ENCODE peak calls at places on chromosomes 4 and X, in six cellular contexts. One of them, this sample, is unnamed.

GRCh38 chrX:119406739-119407138 is 7.6 kb downstream of the SLC25A43 start:
- DNase-seq in IMR-90: peak
- DNase-seq in thyroid gland: no peak
- DNase-seq in thoracic aorta: no peak
- DNase-seq in psoas muscle: no peak
- DNase-seq in spleen: no peak
- DNase-seq in this sample: no peak

GRCh38 chr4:47631161-47631560 is 146.1 kb downstream of the ATP10D start:
- DNase-seq in thyroid gland: no peak
- DNase-seq in psoas muscle: no peak
- DNase-seq in IMR-90: no peak
- DNase-seq in thoracic aorta: no peak
- DNase-seq in spleen: no peak
- DNase-seq in this sample: no peak

GRCh38 chr4:120299631-120300030 is 233.0 kb upstream of the MAD2L1 start:
- DNase-seq in IMR-90: no peak
- DNase-seq in psoas muscle: no peak
- DNase-seq in thyroid gland: no peak
- DNase-seq in spleen: no peak
- DNase-seq in thoracic aorta: no peak
- DNase-seq in this sample: no peak

GRCh38 chr4:25484243-25484721 is 107.2 kb downstream of the ANAPC4 start:
- DNase-seq in IMR-90: no peak
- DNase-seq in thyroid gland: no peak
- DNase-seq in thoracic aorta: no peak
- DNase-seq in psoas muscle: no peak
- DNase-seq in spleen: no peak
- DNase-seq in this sample: no peak

GRCh38 chrX:118049713-118050112 is 66.9 kb downstream of the KLHL13 start:
- DNase-seq in spleen: no peak
- DNase-seq in thoracic aorta: no peak
- DNase-seq in IMR-90: no peak
- DNase-seq in psoas muscle: no peak
- DNase-seq in thyroid gland: no peak
- DNase-seq in this sample: no peak

GRCh38 chr4:124753941-124754581 is 41.5 kb upstream of the ANKRD50 start:
- DNase-seq in spleen: no peak
- DNase-seq in psoas muscle: no peak
- DNase-seq in thoracic aorta: no peak
- DNase-seq in IMR-90: peak
- DNase-seq in thyroid gland: peak
- DNase-seq in this sample: no peak

GRCh38 chr4:106325800-106326199 is 9.4 kb downstream of the AIMP1 start:
- DNase-seq in IMR-90: no peak
- DNase-seq in psoas muscle: no peak
- DNase-seq in thyroid gland: no peak
- DNase-seq in spleen: no peak
- DNase-seq in thoracic aorta: no peak
- DNase-seq in this sample: no peak

GRCh38 chr4:172989984-172990711 is 178.5 kb upstream of the GALNT7 start:
- DNase-seq in spleen: no peak
- DNase-seq in thoracic aorta: no peak
- DNase-seq in psoas muscle: no peak
- DNase-seq in thyroid gland: no peak
- DNase-seq in IMR-90: no peak
- DNase-seq in this sample: no peak

GRCh38 chrX:151970661-151971060 is 3.8 kb downstream of the GABRE start:
- DNase-seq in thoracic aorta: peak
- DNase-seq in thyroid gland: peak
- DNase-seq in psoas muscle: peak
- DNase-seq in spleen: no peak
- DNase-seq in IMR-90: peak
- DNase-seq in this sample: no peak

GRCh38 chr4:156294577-156294976 is 340.9 kb upstream of the CTSO start:
- DNase-seq in psoas muscle: no peak
- DNase-seq in IMR-90: peak
- DNase-seq in thyroid gland: no peak
- DNase-seq in spleen: no peak
- DNase-seq in thoracic aorta: no peak
- DNase-seq in this sample: no peak

GRCh38 chr4:15695764-15696163 is 7.1 kb upstream of the BST1 start:
- DNase-seq in thoracic aorta: no peak
- DNase-seq in IMR-90: no peak
- DNase-seq in psoas muscle: no peak
- DNase-seq in spleen: no peak
- DNase-seq in thyroid gland: no peak
- DNase-seq in this sample: no peak

GRCh38 chr4:177802665-177803064 is 360.4 kb upstream of the AGA start:
- DNase-seq in thyroid gland: no peak
- DNase-seq in thoracic aorta: no peak
- DNase-seq in spleen: no peak
- DNase-seq in psoas muscle: no peak
- DNase-seq in IMR-90: peak
- DNase-seq in this sample: no peak

GRCh38 chr4:66750273-66750672 is 795.0 kb downstream of the CENPC start:
- DNase-seq in thoracic aorta: no peak
- DNase-seq in spleen: no peak
- DNase-seq in IMR-90: no peak
- DNase-seq in thyroid gland: no peak
- DNase-seq in psoas muscle: no peak
- DNase-seq in this sample: no peak

GRCh38 chrX:16212436-16212835 is 45.2 kb downstream of the MAGEB17 start:
- DNase-seq in psoas muscle: no peak
- DNase-seq in thoracic aorta: no peak
- DNase-seq in thyroid gland: no peak
- DNase-seq in spleen: no peak
- DNase-seq in IMR-90: peak
- DNase-seq in this sample: no peak

GRCh38 chr4:140996757-140997156 is 136.5 kb downstream of the RNF150 start:
- DNase-seq in thyroid gland: no peak
- DNase-seq in psoas muscle: no peak
- DNase-seq in spleen: no peak
- DNase-seq in IMR-90: peak
- DNase-seq in thoracic aorta: no peak
- DNase-seq in this sample: no peak

GRCh38 chrX:109040057-109040456 is 303.7 kb upstream of the IRS4 start:
- DNase-seq in psoas muscle: no peak
- DNase-seq in spleen: no peak
- DNase-seq in IMR-90: no peak
- DNase-seq in thoracic aorta: no peak
- DNase-seq in thyroid gland: no peak
- DNase-seq in this sample: no peak

GRCh38 chrX:51834076-51834475 is 59.3 kb upstream of the MAGED1 start:
- DNase-seq in thyroid gland: no peak
- DNase-seq in IMR-90: no peak
- DNase-seq in spleen: no peak
- DNase-seq in thoracic aorta: no peak
- DNase-seq in psoas muscle: no peak
- DNase-seq in this sample: no peak

GRCh38 chr4:8914461-8915171 is 43.0 kb upstream of the HMX1 start:
- DNase-seq in psoas muscle: peak
- DNase-seq in spleen: peak
- DNase-seq in thyroid gland: no peak
- DNase-seq in IMR-90: no peak
- DNase-seq in thoracic aorta: no peak
- DNase-seq in this sample: no peak

GRCh38 chr4:124262211-124263179 is 450.0 kb downstream of the ANKRD50 start:
- DNase-seq in thyroid gland: peak
- DNase-seq in IMR-90: peak
- DNase-seq in psoas muscle: no peak
- DNase-seq in spleen: no peak
- DNase-seq in thoracic aorta: peak
- DNase-seq in this sample: peak

GRCh38 chr4:121789470-121789869 is 11.7 kb upstream of the EXOSC9 start:
- DNase-seq in spleen: no peak
- DNase-seq in thyroid gland: no peak
- DNase-seq in IMR-90: peak
- DNase-seq in thoracic aorta: no peak
- DNase-seq in psoas muscle: no peak
- DNase-seq in this sample: no peak

GRCh38 chr4:180169394-180169793 is 2073.8 kb upstream of the TENM3 start:
- DNase-seq in psoas muscle: no peak
- DNase-seq in spleen: no peak
- DNase-seq in thoracic aorta: no peak
- DNase-seq in IMR-90: no peak
- DNase-seq in thyroid gland: no peak
- DNase-seq in this sample: no peak

GRCh38 chrX:103396186-103396585 is 19.8 kb downstream of the BEX3 start:
- DNase-seq in thyroid gland: no peak
- DNase-seq in spleen: no peak
- DNase-seq in thoracic aorta: no peak
- DNase-seq in psoas muscle: no peak
- DNase-seq in IMR-90: peak
- DNase-seq in this sample: no peak

GRCh38 chrX:19544693-19545305 is 29.5 kb upstream of the MAP3K15 start:
- DNase-seq in psoas muscle: no peak
- DNase-seq in spleen: no peak
- DNase-seq in IMR-90: peak
- DNase-seq in thyroid gland: peak
- DNase-seq in thoracic aorta: no peak
- DNase-seq in this sample: no peak

GRCh38 chrX:46367491-46367890 is 177.7 kb downstream of the ZNF674 start:
- DNase-seq in thyroid gland: no peak
- DNase-seq in thoracic aorta: no peak
- DNase-seq in spleen: no peak
- DNase-seq in IMR-90: no peak
- DNase-seq in psoas muscle: no peak
- DNase-seq in this sample: no peak

GRCh38 chr4:165766976-165767375 is 106.1 kb upstream of the TLL1 start:
- DNase-seq in IMR-90: no peak
- DNase-seq in thyroid gland: no peak
- DNase-seq in psoas muscle: no peak
- DNase-seq in thoracic aorta: no peak
- DNase-seq in spleen: no peak
- DNase-seq in this sample: no peak

GRCh38 chrX:24520472-24520871 is 55.4 kb downstream of the PDK3 start:
- DNase-seq in IMR-90: no peak
- DNase-seq in psoas muscle: no peak
- DNase-seq in thyroid gland: no peak
- DNase-seq in spleen: no peak
- DNase-seq in thoracic aorta: no peak
- DNase-seq in this sample: no peak

GRCh38 chrX:7069556-7069955 is 78.0 kb upstream of the STS start:
- DNase-seq in IMR-90: no peak
- DNase-seq in thyroid gland: no peak
- DNase-seq in thoracic aorta: no peak
- DNase-seq in spleen: no peak
- DNase-seq in psoas muscle: no peak
- DNase-seq in this sample: no peak

GRCh38 chrX:132393992-132394391 is 94.8 kb downstream of the MBNL3 start:
- DNase-seq in thoracic aorta: no peak
- DNase-seq in thyroid gland: peak
- DNase-seq in psoas muscle: no peak
- DNase-seq in IMR-90: no peak
- DNase-seq in spleen: no peak
- DNase-seq in this sample: no peak

GRCh38 chrX:95071621-95072020 is 1397.6 kb downstream of the FAM133A start:
- DNase-seq in thoracic aorta: no peak
- DNase-seq in spleen: no peak
- DNase-seq in psoas muscle: no peak
- DNase-seq in IMR-90: peak
- DNase-seq in thyroid gland: no peak
- DNase-seq in this sample: no peak

GRCh38 chrX:84046403-84046984 is 141.5 kb downstream of the RPS6KA6 start:
- DNase-seq in thyroid gland: peak
- DNase-seq in IMR-90: peak
- DNase-seq in thoracic aorta: no peak
- DNase-seq in spleen: no peak
- DNase-seq in psoas muscle: no peak
- DNase-seq in this sample: no peak

GRCh38 chr4:23874536-23874901 is 15.3 kb downstream of the PPARGC1A start:
- DNase-seq in thoracic aorta: no peak
- DNase-seq in psoas muscle: no peak
- DNase-seq in spleen: no peak
- DNase-seq in thyroid gland: no peak
- DNase-seq in IMR-90: no peak
- DNase-seq in this sample: no peak
- H3K27ac ChIP-seq in thoracic aorta: no peak
- H3K27ac ChIP-seq in psoas muscle: peak
- H3K27ac ChIP-seq in spleen: no peak
- H3K27ac ChIP-seq in thyroid gland: no peak
- H3K27ac ChIP-seq in IMR-90: no peak
- H3K27ac ChIP-seq in this sample: no peak

DNA sequence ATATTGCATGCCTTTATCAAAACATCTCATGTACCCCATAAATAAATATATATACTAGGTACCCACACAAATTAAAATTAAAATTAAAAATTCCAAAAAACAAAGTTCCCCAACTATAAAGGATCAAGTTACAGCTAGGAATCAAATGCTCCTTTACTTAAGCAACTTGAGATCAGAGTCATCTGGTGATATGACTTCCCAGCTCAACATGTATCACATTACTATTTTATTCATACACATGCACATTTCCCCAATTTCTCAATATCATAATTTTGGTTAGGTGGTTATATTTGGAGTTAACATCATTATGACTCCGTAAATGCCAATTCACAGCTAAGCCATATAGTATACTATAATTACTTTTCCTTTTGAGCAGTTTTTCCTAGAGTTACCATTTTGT is 60.9 kb downstream of the CLOCK start:
- DNase-seq in psoas muscle: no peak
- DNase-seq in IMR-90: peak
- DNase-seq in spleen: no peak
- DNase-seq in thoracic aorta: no peak
- DNase-seq in thyroid gland: no peak
- DNase-seq in this sample: no peak
- H3K27ac ChIP-seq in psoas muscle: no peak
- H3K27ac ChIP-seq in IMR-90: no peak
- H3K27ac ChIP-seq in spleen: no peak
- H3K27ac ChIP-seq in thoracic aorta: no peak
- H3K27ac ChIP-seq in thyroid gland: no peak
- H3K27ac ChIP-seq in this sample: no peak

DNA sequence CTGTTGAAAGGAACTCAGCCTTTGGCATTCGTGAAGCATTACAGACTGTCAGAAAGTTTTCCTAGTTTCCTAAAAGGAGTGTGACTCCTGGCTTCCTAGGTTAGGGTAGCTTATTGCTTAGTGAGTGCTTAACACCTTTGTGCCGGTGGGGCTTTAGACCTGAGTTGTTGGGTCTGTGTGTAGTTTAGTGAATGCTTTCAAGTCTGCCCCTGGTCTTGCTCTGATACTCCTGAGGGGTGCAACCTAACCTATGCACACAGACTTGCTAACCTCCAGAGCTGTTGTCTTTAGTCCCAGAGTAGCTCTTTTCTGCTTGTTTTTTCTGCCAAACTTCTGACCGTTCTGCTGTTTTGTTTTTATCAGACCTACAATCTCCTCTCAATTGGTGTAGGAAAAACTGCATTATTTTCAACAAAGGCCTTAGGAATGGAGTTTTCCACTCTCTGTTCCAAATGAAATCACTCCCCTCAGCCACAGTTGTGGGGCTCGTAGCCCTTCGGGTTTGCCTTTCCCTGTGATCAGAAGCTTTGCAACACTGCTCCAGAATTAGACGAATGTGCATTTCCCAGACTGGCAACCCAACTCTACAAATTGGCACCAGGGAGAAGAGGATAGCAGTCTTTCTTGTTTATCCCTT is 1399.1 kb upstream of the PCDH7 start:
- DNase-seq in IMR-90: no peak
- DNase-seq in thyroid gland: peak
- DNase-seq in thoracic aorta: no peak
- DNase-seq in spleen: no peak
- DNase-seq in psoas muscle: no peak
- DNase-seq in this sample: no peak
- H3K27ac ChIP-seq in IMR-90: no peak
- H3K27ac ChIP-seq in thyroid gland: no peak
- H3K27ac ChIP-seq in thoracic aorta: no peak
- H3K27ac ChIP-seq in spleen: no peak
- H3K27ac ChIP-seq in psoas muscle: no peak
- H3K27ac ChIP-seq in this sample: no peak

GRCh38 chrX:56764975-56765791 is 36.1 kb downstream of the NBDY start:
- DNase-seq in IMR-90: no peak
- DNase-seq in spleen: peak
- DNase-seq in psoas muscle: peak
- DNase-seq in thoracic aorta: no peak
- DNase-seq in thyroid gland: no peak
- DNase-seq in this sample: no peak
- H3K27ac ChIP-seq in IMR-90: no peak
- H3K27ac ChIP-seq in spleen: peak
- H3K27ac ChIP-seq in psoas muscle: peak
- H3K27ac ChIP-seq in thoracic aorta: no peak
- H3K27ac ChIP-seq in thyroid gland: no peak
- H3K27ac ChIP-seq in this sample: peak